ENCODE peak calls at places on chromosomes 6 and 20, in four cellular contexts. A is CD8-positive, alpha-beta memory T cell; V is occipital lobe; B is brain microvascular endothelial cell. S is an unnamed sample.

GRCh38 chr20:14342910-14343309 is 5.5 kb upstream of the FLRT3 start:
- DNase-seq in A (no peak), V (no peak), B (no peak), S (no peak)

GRCh38 chr20:63183422-63184146 is 32.3 kb downstream of the YTHDF1 start:
- DNase-seq in V (no peak), A (peak; percentile 35), B (peak; percentile 25), S (peak; percentile 35)

GRCh38 chr6:89145461-89145961 is 344 bp upstream of the PM20D2 start:
- DNase-seq in A (peak; percentile 2), V (no peak), B (no peak), S (peak; percentile 45)

GRCh38 chr6:142207265-142207877 is 60.3 kb downstream of the VTA1 start:
- DNase-seq in B (peak; percentile 48), V (no peak), A (peak; percentile 6), S (peak; percentile 71)

GRCh38 chr6:139285590-139285989 is 6.2 kb downstream of the TXLNB start:
- DNase-seq in V (no peak), A (no peak), B (no peak), S (no peak)

GRCh38 chr6:165821754-165822153 is 158.7 kb upstream of the PDE10A start:
- DNase-seq in V (no peak), A (no peak), B (no peak), S (no peak)

GRCh38 chr6:4023240-4023639 is 55.7 kb downstream of the FAM217A start:
- DNase-seq in B (no peak), A (no peak), V (no peak), S (no peak)

GRCh38 chr6:47670851-47671250 is 27.5 kb upstream of the ADGRF4 start:
- DNase-seq in B (no peak), A (no peak), V (no peak), S (no peak)

GRCh38 chr6:143674466-143675114 is 3.2 kb upstream of the PHACTR2 start:
- DNase-seq in B (no peak), V (no peak), A (no peak), S (no peak)

GRCh38 chr6:110530671-110531070 is 54.3 kb upstream of the SLC22A16 start:
- DNase-seq in B (peak; percentile 41), V (no peak), A (no peak), S (no peak)

GRCh38 chr6:149223934-149224333 is 93.6 kb upstream of the TAB2 start:
- DNase-seq in V (no peak), A (no peak), B (no peak), S (no peak)

GRCh38 chr6:139531148-139531547 is 156.7 kb upstream of the CITED2 start:
- DNase-seq in V (no peak), B (peak; percentile 36), A (peak; percentile 45), S (no peak)

GRCh38 chr20:43977962-43978361 is 63.3 kb downstream of the TOX2 start:
- DNase-seq in B (no peak), V (no peak), A (no peak), S (no peak)

GRCh38 chr6:105178110-105178509 is 1.7 kb downstream of the POPDC3 start:
- DNase-seq in V (no peak), B (peak; percentile 77), A (no peak), S (no peak)